ENCODE peak calls at places on chromosome 21, in eight cellular contexts. W, K, I, X, N, E, C and Y are unnamed samples.

GRCh38 chr21:46664316-46664995 is 29.0 kb downstream of the PRMT2 start:
- DNase-seq in C (no peak), E (no peak), K (no peak), N (no peak), X (no peak), I (no peak), W (no peak), Y (no peak)

GRCh38 chr21:45050786-45051489 is 23.4 kb upstream of the ADARB1 start:
- DNase-seq in N (no peak), W (no peak), C (no peak), E (no peak), X (no peak), K (no peak), I (no peak), Y (no peak)

GRCh38 chr21:46126321-46127238 is 28.7 kb downstream of the COL6A2 start:
- DNase-seq in X (no peak), I (no peak), K (no peak), W (no peak), E (no peak), C (no peak), N (no peak), Y (peak)

GRCh38 chr21:33789697-33790096 is 125.9 kb downstream of the ATP5PO start:
- DNase-seq in C (no peak), E (no peak), I (no peak), N (no peak), W (no peak), X (no peak), K (no peak), Y (no peak)

GRCh38 chr21:14690886-14691285 is 144.8 kb upstream of the SAMSN1 start:
- DNase-seq in I (no peak), X (no peak), K (no peak), W (no peak), C (no peak), N (no peak), E (no peak), Y (no peak)

GRCh38 chr21:15986277-15986676 is 256.5 kb downstream of the USP25 start:
- DNase-seq in K (no peak), W (no peak), X (no peak), N (no peak), C (no peak), I (no peak), E (no peak), Y (no peak)

GRCh38 chr21:38626311-38626710 is 128.0 kb upstream of the ERG start:
- DNase-seq in E (no peak), X (no peak), W (no peak), K (no peak), C (no peak), I (no peak), N (no peak), Y (no peak)

GRCh38 chr21:44910229-44911065 is 10.3 kb downstream of the ITGB2 start:
- DNase-seq in N (no peak), E (no peak), C (no peak), I (no peak), K (no peak), X (no peak), W (no peak), Y (no peak)

GRCh38 chr21:38853421-38853919 is 47.7 kb downstream of the ETS2 start:
- DNase-seq in K (peak), E (no peak), X (no peak), N (no peak), C (peak), I (no peak), W (peak), Y (no peak)

GRCh38 chr21:42513151-42513984 is at the start of gene SLC37A1:
- DNase-seq in W (peak), E (no peak), X (peak), C (no peak), I (peak), N (peak), K (no peak), Y (no peak)
- TF ChIP-seq POLR2AphosphoS5 in W (peak), E (no peak), X (no peak), C (peak), I (no peak), N (no peak), K (no peak), Y (no peak)

DNA sequence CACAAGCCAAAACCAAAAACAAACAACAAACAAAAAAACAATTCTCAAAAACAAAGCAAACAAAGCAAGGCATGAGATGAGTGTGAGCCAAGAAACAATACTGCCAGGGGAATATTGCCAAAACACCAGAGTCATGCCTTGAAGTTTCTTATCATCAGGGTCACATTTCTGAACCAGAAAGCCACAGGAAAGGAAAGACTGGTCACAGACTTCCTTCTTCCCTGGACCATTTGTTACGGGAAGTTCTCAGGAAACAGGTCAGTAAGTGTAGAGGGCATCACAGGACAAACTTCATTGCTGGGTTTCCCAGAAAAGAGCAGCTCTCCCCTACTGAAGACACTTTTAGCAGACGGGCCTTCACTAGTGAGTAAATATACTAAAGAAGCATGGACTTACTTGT is 191.2 kb downstream of the GABPA start:
- DNase-seq in K (no peak), E (no peak), X (no peak), W (peak), N (no peak), I (no peak), C (no peak), Y (no peak)
- TF ChIP-seq POLR2AphosphoS5 in K (no peak), E (no peak), X (no peak), W (peak), N (no peak), I (no peak), C (no peak), Y (peak)

DNA sequence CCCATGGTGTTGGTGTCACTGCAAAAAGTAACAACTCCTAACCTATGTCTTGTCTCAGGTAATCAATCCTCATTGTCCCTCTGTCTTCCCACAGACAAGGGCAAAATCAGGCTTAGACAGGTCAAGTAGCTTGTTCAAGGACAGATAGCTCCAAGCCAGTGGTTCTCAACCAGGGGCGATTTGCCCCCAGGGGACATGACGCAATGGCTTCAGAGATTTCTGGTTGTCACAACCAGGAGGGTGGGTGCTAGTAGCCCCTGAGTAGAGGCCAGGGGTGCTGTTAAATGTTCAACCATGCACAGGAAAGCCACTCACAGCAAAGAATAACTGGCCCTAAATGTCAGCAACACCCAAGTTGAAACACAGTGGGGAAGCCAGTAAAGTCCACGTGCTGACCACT is 178.9 kb downstream of the RUNX1 start:
- DNase-seq in K (no peak), E (no peak), N (no peak), W (no peak), C (no peak), I (no peak), X (no peak), Y (no peak)
- TF ChIP-seq POLR2AphosphoS5 in K (no peak), E (no peak), N (no peak), W (no peak), C (no peak), I (no peak), X (no peak), Y (no peak)

GRCh38 chr21:29580886-29581285 is 282.2 kb downstream of the BACH1 start:
- DNase-seq in X (no peak), C (no peak), W (no peak), E (no peak), K (no peak), N (no peak), I (no peak), Y (no peak)
- TF ChIP-seq POLR2AphosphoS5 in X (no peak), C (no peak), W (no peak), E (no peak), K (no peak), N (no peak), I (no peak), Y (no peak)

DNA sequence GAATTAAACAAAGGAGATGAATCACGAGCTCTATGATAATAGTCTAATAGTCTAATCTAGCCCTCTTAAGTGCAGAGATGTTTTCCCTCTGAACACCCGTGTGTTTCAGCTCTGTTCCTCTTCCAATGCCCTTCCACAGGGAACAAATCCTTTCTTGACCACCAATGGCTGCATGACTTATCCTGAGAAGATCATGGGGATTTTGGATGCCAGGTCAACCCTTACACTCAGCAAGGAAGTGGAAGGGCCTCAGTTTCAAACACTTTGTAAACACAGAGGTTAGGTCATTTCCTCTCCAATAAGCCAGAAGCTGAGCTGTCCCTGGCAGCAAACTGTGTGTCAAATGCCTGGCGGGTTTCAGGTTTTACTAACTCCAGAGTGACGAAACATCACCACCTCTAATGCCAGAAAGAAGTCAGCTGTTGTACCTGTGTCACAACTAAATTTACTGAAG is 200.0 kb downstream of the GABPA start:
- DNase-seq in I (no peak), E (no peak), N (no peak), W (peak), X (no peak), C (peak), K (no peak), Y (peak)
- TF ChIP-seq POLR2AphosphoS5 in I (no peak), E (no peak), N (no peak), W (peak), X (no peak), C (peak), K (no peak), Y (peak)